ENCODE peak calls at places on chromosomes 12 and 14, in six cellular contexts. One of them, this sample, is unnamed.

GRCh38 chr14:91745329-91745728 is 13.4 kb upstream of the CATSPERB start:
- DNase-seq in A549: no peak
- DNase-seq in NCI-H1436: no peak
- DNase-seq in T-cell: no peak
- DNase-seq in activated CD4-positive, CD25-positive, alpha-beta regulatory T cell treated with anti-CD3 and anti-CD28 coated beads, Interleukin-2, amount 50 U/mL, for 16 hours: no peak
- DNase-seq in glutamatergic neuron: no peak
- DNase-seq in this sample: no peak

GRCh38 chr12:94261119-94261518 is 112.7 kb downstream of the PLXNC1 start:
- DNase-seq in A549: no peak
- DNase-seq in NCI-H1436: no peak
- DNase-seq in T-cell: no peak
- DNase-seq in activated CD4-positive, CD25-positive, alpha-beta regulatory T cell treated with anti-CD3 and anti-CD28 coated beads, Interleukin-2, amount 50 U/mL, for 16 hours: no peak
- DNase-seq in glutamatergic neuron: no peak
- DNase-seq in this sample: no peak

GRCh38 chr12:78531831-78532230 is 332.7 kb upstream of the SYT1 start:
- DNase-seq in A549: no peak
- DNase-seq in NCI-H1436: no peak
- DNase-seq in T-cell: no peak
- DNase-seq in activated CD4-positive, CD25-positive, alpha-beta regulatory T cell treated with anti-CD3 and anti-CD28 coated beads, Interleukin-2, amount 50 U/mL, for 16 hours: no peak
- DNase-seq in glutamatergic neuron: no peak
- DNase-seq in this sample: no peak

GRCh38 chr12:9651265-9651729 is 18.2 kb upstream of the CLEC2D start:
- DNase-seq in A549: no peak
- DNase-seq in NCI-H1436: no peak
- DNase-seq in T-cell: peak; percentile 26
- DNase-seq in activated CD4-positive, CD25-positive, alpha-beta regulatory T cell treated with anti-CD3 and anti-CD28 coated beads, Interleukin-2, amount 50 U/mL, for 16 hours: no peak
- DNase-seq in glutamatergic neuron: no peak
- DNase-seq in this sample: no peak

GRCh38 chr12:67943295-67943892 is 45.9 kb upstream of the IFNG-AS1 start:
- DNase-seq in A549: peak; percentile 67
- DNase-seq in NCI-H1436: peak; percentile 63
- DNase-seq in T-cell: peak; percentile 66
- DNase-seq in activated CD4-positive, CD25-positive, alpha-beta regulatory T cell treated with anti-CD3 and anti-CD28 coated beads, Interleukin-2, amount 50 U/mL, for 16 hours: peak; percentile 44
- DNase-seq in glutamatergic neuron: peak; percentile 22
- DNase-seq in this sample: peak; percentile 41

GRCh38 chr12:107318804-107319535 is 225.6 kb upstream of the CRY1 start:
- DNase-seq in A549: peak; percentile 66
- DNase-seq in NCI-H1436: no peak
- DNase-seq in T-cell: no peak
- DNase-seq in activated CD4-positive, CD25-positive, alpha-beta regulatory T cell treated with anti-CD3 and anti-CD28 coated beads, Interleukin-2, amount 50 U/mL, for 16 hours: no peak
- DNase-seq in glutamatergic neuron: peak; percentile 63
- DNase-seq in this sample: no peak

GRCh38 chr12:18837025-18837424 is 99.1 kb downstream of the CAPZA3 start:
- DNase-seq in A549: no peak
- DNase-seq in NCI-H1436: no peak
- DNase-seq in T-cell: no peak
- DNase-seq in activated CD4-positive, CD25-positive, alpha-beta regulatory T cell treated with anti-CD3 and anti-CD28 coated beads, Interleukin-2, amount 50 U/mL, for 16 hours: no peak
- DNase-seq in glutamatergic neuron: no peak
- DNase-seq in this sample: no peak

GRCh38 chr12:111425655-111426054 is 19.9 kb downstream of the SH2B3 start:
- DNase-seq in A549: no peak
- DNase-seq in NCI-H1436: no peak
- DNase-seq in T-cell: no peak
- DNase-seq in activated CD4-positive, CD25-positive, alpha-beta regulatory T cell treated with anti-CD3 and anti-CD28 coated beads, Interleukin-2, amount 50 U/mL, for 16 hours: no peak
- DNase-seq in glutamatergic neuron: no peak
- DNase-seq in this sample: no peak

GRCh38 chr12:98397323-98398105 is 117.9 kb upstream of the TMPO start:
- DNase-seq in A549: peak; percentile 89
- DNase-seq in NCI-H1436: peak; percentile 76
- DNase-seq in T-cell: peak; percentile 78
- DNase-seq in activated CD4-positive, CD25-positive, alpha-beta regulatory T cell treated with anti-CD3 and anti-CD28 coated beads, Interleukin-2, amount 50 U/mL, for 16 hours: peak; percentile 67
- DNase-seq in glutamatergic neuron: peak; percentile 84
- DNase-seq in this sample: peak; percentile 76

GRCh38 chr14:100406505-100407131 is 83.5 kb downstream of the SLC25A47 start:
- DNase-seq in A549: peak; percentile 66
- DNase-seq in NCI-H1436: no peak
- DNase-seq in T-cell: peak; percentile 23
- DNase-seq in activated CD4-positive, CD25-positive, alpha-beta regulatory T cell treated with anti-CD3 and anti-CD28 coated beads, Interleukin-2, amount 50 U/mL, for 16 hours: no peak
- DNase-seq in glutamatergic neuron: no peak
- DNase-seq in this sample: peak; percentile 18

GRCh38 chr12:66964629-66965028 is 285.8 kb upstream of the GRIP1 start:
- DNase-seq in A549: no peak
- DNase-seq in NCI-H1436: no peak
- DNase-seq in T-cell: peak; percentile 59
- DNase-seq in activated CD4-positive, CD25-positive, alpha-beta regulatory T cell treated with anti-CD3 and anti-CD28 coated beads, Interleukin-2, amount 50 U/mL, for 16 hours: no peak
- DNase-seq in glutamatergic neuron: no peak
- DNase-seq in this sample: peak; percentile 54

GRCh38 chr14:82075566-82075965 is 541.9 kb upstream of the SEL1L start:
- DNase-seq in A549: no peak
- DNase-seq in NCI-H1436: no peak
- DNase-seq in T-cell: no peak
- DNase-seq in activated CD4-positive, CD25-positive, alpha-beta regulatory T cell treated with anti-CD3 and anti-CD28 coated beads, Interleukin-2, amount 50 U/mL, for 16 hours: no peak
- DNase-seq in glutamatergic neuron: no peak
- DNase-seq in this sample: no peak

GRCh38 chr12:18747960-18748359 is 10.0 kb downstream of the CAPZA3 start:
- DNase-seq in A549: no peak
- DNase-seq in NCI-H1436: no peak
- DNase-seq in T-cell: no peak
- DNase-seq in activated CD4-positive, CD25-positive, alpha-beta regulatory T cell treated with anti-CD3 and anti-CD28 coated beads, Interleukin-2, amount 50 U/mL, for 16 hours: no peak
- DNase-seq in glutamatergic neuron: no peak
- DNase-seq in this sample: no peak

GRCh38 chr14:23640524-23641141 is 4.5 kb downstream of the DHRS2 start:
- DNase-seq in A549: no peak
- DNase-seq in NCI-H1436: no peak
- DNase-seq in T-cell: no peak
- DNase-seq in activated CD4-positive, CD25-positive, alpha-beta regulatory T cell treated with anti-CD3 and anti-CD28 coated beads, Interleukin-2, amount 50 U/mL, for 16 hours: no peak
- DNase-seq in glutamatergic neuron: no peak
- DNase-seq in this sample: no peak

GRCh38 chr12:6219980-6220379 is 19.8 kb downstream of the CD9 start:
- DNase-seq in A549: no peak
- DNase-seq in NCI-H1436: no peak
- DNase-seq in T-cell: no peak
- DNase-seq in activated CD4-positive, CD25-positive, alpha-beta regulatory T cell treated with anti-CD3 and anti-CD28 coated beads, Interleukin-2, amount 50 U/mL, for 16 hours: no peak
- DNase-seq in glutamatergic neuron: no peak
- DNase-seq in this sample: no peak

GRCh38 chr12:52603314-52603713 is 2.1 kb upstream of the KRT72 start:
- DNase-seq in A549: no peak
- DNase-seq in NCI-H1436: no peak
- DNase-seq in T-cell: peak; percentile 33
- DNase-seq in activated CD4-positive, CD25-positive, alpha-beta regulatory T cell treated with anti-CD3 and anti-CD28 coated beads, Interleukin-2, amount 50 U/mL, for 16 hours: no peak
- DNase-seq in glutamatergic neuron: no peak
- DNase-seq in this sample: no peak

GRCh38 chr12:70854871-70855578 is 65.5 kb downstream of the PTPRR start:
- DNase-seq in A549: no peak
- DNase-seq in NCI-H1436: no peak
- DNase-seq in T-cell: no peak
- DNase-seq in activated CD4-positive, CD25-positive, alpha-beta regulatory T cell treated with anti-CD3 and anti-CD28 coated beads, Interleukin-2, amount 50 U/mL, for 16 hours: no peak
- DNase-seq in glutamatergic neuron: no peak
- DNase-seq in this sample: no peak

GRCh38 chr12:131346578-131347344 is 364.1 kb upstream of the SFSWAP start:
- DNase-seq in A549: no peak
- DNase-seq in NCI-H1436: no peak
- DNase-seq in T-cell: no peak
- DNase-seq in activated CD4-positive, CD25-positive, alpha-beta regulatory T cell treated with anti-CD3 and anti-CD28 coated beads, Interleukin-2, amount 50 U/mL, for 16 hours: no peak
- DNase-seq in glutamatergic neuron: no peak
- DNase-seq in this sample: no peak

GRCh38 chr12:68420225-68421008 is 88.3 kb upstream of the MDM1 start:
- DNase-seq in A549: no peak
- DNase-seq in NCI-H1436: no peak
- DNase-seq in T-cell: no peak
- DNase-seq in activated CD4-positive, CD25-positive, alpha-beta regulatory T cell treated with anti-CD3 and anti-CD28 coated beads, Interleukin-2, amount 50 U/mL, for 16 hours: no peak
- DNase-seq in glutamatergic neuron: no peak
- DNase-seq in this sample: no peak

GRCh38 chr14:104659764-104660523 is 29.5 kb upstream of the INF2 start:
- DNase-seq in A549: no peak
- DNase-seq in NCI-H1436: no peak
- DNase-seq in T-cell: no peak
- DNase-seq in activated CD4-positive, CD25-positive, alpha-beta regulatory T cell treated with anti-CD3 and anti-CD28 coated beads, Interleukin-2, amount 50 U/mL, for 16 hours: no peak
- DNase-seq in glutamatergic neuron: no peak
- DNase-seq in this sample: no peak